ENCODE peak calls at places on chromosomes 5 and 9, in six cellular contexts. O is HCT116, P is GM23338, N is HepG2, W is K562, D is Panc1. F is an unnamed sample.

GRCh38 chr9:115165233-115165632 is 47.3 kb upstream of the TNC start:
- ATAC-seq in O (no peak), P (no peak), N (no peak), W (no peak), D (no peak), F (no peak)

GRCh38 chr5:24365406-24365805 is 279.4 kb downstream of the CDH10 start:
- ATAC-seq in O (no peak), P (no peak), N (no peak), W (no peak), D (no peak), F (no peak)

GRCh38 chr5:18533137-18533536 is 898.9 kb downstream of the TAF11L14 start:
- ATAC-seq in O (no peak), P (no peak), N (no peak), W (no peak), D (no peak), F (no peak)

GRCh38 chr5:137831526-137831925 is 36.1 kb upstream of the MYOT start:
- ATAC-seq in O (no peak), P (no peak), N (no peak), W (no peak), D (no peak), F (peak; percentile 75)

GRCh38 chr9:95726756-95727155 is 148.7 kb upstream of the ERCC6L2 start:
- ATAC-seq in O (peak; percentile 81), P (peak; percentile 70), N (peak; percentile 44), W (peak; percentile 78), D (no peak), F (peak; percentile 43)

GRCh38 chr5:6757414-6757969 is 44.3 kb downstream of the TENT4A start:
- ATAC-seq in O (no peak), P (no peak), N (peak; percentile 33), W (no peak), D (no peak), F (no peak)

GRCh38 chr5:132528866-132529634 is 14.3 kb downstream of the IL5 start:
- ATAC-seq in O (no peak), P (no peak), N (no peak), W (peak; percentile 7), D (no peak), F (no peak)

GRCh38 chr5:17096975-17097695 is 120.3 kb upstream of the BASP1 start:
- ATAC-seq in O (no peak), P (peak; percentile 78), N (no peak), W (no peak), D (no peak), F (no peak)

GRCh38 chr5:148733601-148734438 is 79.5 kb upstream of the HTR4 start:
- ATAC-seq in O (peak; percentile 72), P (peak; percentile 72), N (peak; percentile 78), W (peak; percentile 81), D (peak; percentile 84), F (no peak)

GRCh38 chr5:38796739-38797108 is 49.1 kb upstream of the OSMR start:
- ATAC-seq in O (no peak), P (no peak), N (no peak), W (no peak), D (no peak), F (no peak)

GRCh38 chr9:95127249-95128176 is 190.0 kb downstream of the FANCC start:
- ATAC-seq in O (peak; percentile 98), P (peak; percentile 78), N (peak; percentile 94), W (peak; percentile 99), D (peak; percentile 93), F (peak; percentile 88)

GRCh38 chr9:134355158-134355557 is 28.9 kb downstream of the RXRA start:
- ATAC-seq in O (no peak), P (no peak), N (peak; percentile 54), W (no peak), D (no peak), F (no peak)

GRCh38 chr5:149280802-149281201 is 9.1 kb downstream of the AFAP1L1 start:
- ATAC-seq in O (no peak), P (no peak), N (no peak), W (no peak), D (no peak), F (no peak)

GRCh38 chr5:324736-325612 is 3.5 kb downstream of the AHRR start:
- ATAC-seq in O (no peak), P (no peak), N (no peak), W (no peak), D (no peak), F (no peak)

GRCh38 chr5:322281-322941 is 897 bp downstream of the AHRR start:
- ATAC-seq in O (no peak), P (peak; percentile 9), N (peak; percentile 3), W (no peak), D (peak; percentile 44), F (no peak)

GRCh38 chr5:321233-321725 is at the start of gene AHRR:
- ATAC-seq in O (peak; percentile 70), P (peak; percentile 65), N (peak; percentile 73), W (peak; percentile 90), D (peak; percentile 79), F (peak; percentile 69)

GRCh38 chr5:321726-322251 is 275 bp downstream of the AHRR start:
- ATAC-seq in O (peak; percentile 3), P (peak; percentile 3), N (no peak), W (no peak), D (peak; percentile 14), F (no peak)

DNA sequence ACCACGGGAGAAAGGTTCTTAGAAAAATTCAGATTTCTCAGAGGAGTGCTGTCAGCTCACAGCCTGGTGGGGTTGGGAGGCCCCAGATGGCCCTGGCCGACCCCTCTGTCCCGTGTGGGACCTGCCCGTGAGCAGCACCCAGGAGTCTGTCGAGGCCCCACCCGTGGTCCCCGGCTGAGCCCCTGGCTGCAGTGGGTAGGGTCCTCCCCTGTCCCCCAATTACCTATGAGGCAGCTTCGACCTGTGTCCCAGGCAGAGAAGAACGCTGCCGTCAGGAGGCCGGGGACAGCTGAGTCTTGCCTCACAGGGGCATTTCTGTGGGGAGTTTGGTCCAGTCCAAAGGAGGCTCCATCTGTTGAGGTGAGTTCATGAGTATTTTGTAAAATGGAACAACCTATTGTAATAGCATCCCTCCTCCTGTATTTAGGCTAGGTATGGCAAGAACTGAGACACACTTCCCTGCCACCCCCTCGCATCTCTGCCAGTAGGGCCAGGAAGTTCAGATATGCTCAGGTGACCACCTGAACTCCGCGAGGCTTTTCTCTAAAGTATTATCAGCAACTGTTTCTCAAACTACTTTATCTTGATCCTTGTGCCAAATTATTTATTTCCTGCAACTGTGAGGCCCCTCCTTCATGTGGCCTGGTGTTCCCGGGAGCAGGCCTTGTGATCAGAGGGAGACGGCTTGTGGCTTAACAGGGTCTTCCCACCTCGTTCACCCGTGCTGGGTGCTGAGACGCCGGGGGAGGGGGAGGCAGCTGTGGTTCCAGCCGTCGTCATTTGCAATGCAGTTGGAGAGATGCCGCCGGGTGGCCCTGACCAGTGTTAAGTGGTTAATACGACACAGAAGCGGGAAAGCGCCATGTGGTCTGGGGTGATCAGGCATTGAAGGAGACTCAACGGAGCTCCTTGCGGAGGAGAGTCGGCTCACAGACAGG is 1.7 kb downstream of the AHRR start:
- ATAC-seq in O (no peak), P (peak; percentile 3), N (no peak), W (no peak), D (no peak), F (no peak)
- TF ChIP-seq POLR2AphosphoS5 in O (no peak), P (no peak), N (no peak), W (no peak), D (no peak), F (no peak)

DNA sequence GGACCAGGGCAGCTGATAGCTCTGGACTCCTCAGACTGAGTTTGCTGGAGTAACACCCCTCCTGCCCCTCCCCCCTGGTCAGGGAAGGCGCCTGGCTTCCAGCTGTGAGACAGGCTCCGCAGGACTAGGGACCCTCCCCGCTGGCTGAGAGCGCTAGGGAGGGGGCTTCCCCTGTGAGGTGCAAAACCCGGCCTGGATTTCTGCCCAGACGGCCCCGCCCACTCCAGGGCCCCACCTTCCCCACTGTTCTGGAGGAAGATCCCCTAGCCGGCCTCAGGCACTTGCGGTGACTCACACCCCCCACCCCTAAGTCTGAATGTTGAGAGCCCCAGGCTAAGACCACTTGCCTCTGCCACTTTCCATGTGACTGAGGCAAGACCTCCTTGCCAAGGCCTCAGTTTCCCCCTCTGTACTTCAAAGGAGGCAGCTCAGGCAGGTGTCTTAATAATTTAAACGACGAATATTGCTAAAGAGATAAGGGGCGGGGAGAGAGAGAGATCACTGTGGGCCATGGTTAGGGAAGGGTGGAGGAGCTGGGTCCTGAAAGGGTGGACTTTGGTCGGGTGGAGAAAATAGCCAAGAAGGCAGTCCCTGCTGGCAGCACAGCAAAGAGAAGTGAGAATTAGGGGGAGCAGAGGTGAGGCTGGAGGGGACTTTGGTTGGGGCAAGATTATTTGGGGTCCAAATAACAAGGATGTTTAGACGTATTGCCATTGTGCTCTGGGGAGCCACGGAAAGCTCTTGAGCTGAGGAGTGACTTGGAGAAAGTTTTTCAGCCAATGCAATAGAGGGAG is 1.0 kb upstream of the DAB2IP start:
- ATAC-seq in O (peak; percentile 67), P (peak; percentile 67), N (peak; percentile 33), W (peak; percentile 65), D (peak; percentile 18), F (peak; percentile 10)
- H3K4me3 ChIP-seq in O (peak overlapping the region; percentile 65), P (peak overlapping the region; percentile 81), N (peak overlapping the region; percentile 65), W (no peak overlapping the region), D (no peak overlapping the region), F (peak overlapping the region; percentile 72)

GRCh38 chr5:140401362-140402257 is at the start of gene ANKHD1:
- ATAC-seq in O (peak; percentile 80), P (peak; percentile 76), N (peak; percentile 82), W (peak; percentile 83), D (peak; percentile 89), F (peak; percentile 96)

GRCh38 chr5:140400730-140401361 is 787 bp upstream of the ANKHD1 start:
- ATAC-seq in O (peak; percentile 83), P (peak; percentile 81), N (peak; percentile 86), W (peak; percentile 85), D (peak; percentile 91), F (peak; percentile 88)

GRCh38 chr5:140402258-140403074 is 833 bp downstream of the ANKHD1 start:
- ATAC-seq in O (no peak), P (peak; percentile 26), N (peak; percentile 55), W (peak; percentile 14), D (no peak), F (no peak)

GRCh38 chr5:140393738-140394137 is 7.9 kb upstream of the ANKHD1 start:
- ATAC-seq in O (no peak), P (no peak), N (no peak), W (no peak), D (no peak), F (no peak)

DNA sequence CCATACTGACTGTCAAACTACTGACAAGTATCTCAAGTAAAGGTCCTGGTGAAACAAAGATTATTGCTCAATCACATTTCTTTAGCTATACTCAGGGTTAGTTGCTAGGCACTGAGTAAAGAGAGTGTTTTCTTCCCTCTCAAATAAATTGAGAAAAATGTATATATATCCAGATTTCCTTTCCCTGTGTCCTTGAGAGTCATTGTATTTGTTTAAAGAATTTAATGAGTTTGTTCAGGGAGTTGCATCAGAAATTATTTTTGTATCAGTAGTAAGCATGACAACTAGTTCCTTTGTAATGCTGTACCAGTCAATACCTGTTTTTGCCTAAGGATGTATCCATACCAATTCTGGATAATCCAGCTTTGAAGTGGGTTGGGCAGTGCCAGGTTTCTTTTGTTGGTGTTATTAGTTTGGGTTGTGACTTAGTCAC is 3.2 kb upstream of the ANKHD1 start:
- ATAC-seq in O (no peak), P (no peak), N (no peak), W (no peak), D (no peak), F (no peak)
- TF ChIP-seq POLR2AphosphoS5 in O (no peak), P (no peak), N (no peak), W (no peak), D (no peak), F (no peak)

DNA sequence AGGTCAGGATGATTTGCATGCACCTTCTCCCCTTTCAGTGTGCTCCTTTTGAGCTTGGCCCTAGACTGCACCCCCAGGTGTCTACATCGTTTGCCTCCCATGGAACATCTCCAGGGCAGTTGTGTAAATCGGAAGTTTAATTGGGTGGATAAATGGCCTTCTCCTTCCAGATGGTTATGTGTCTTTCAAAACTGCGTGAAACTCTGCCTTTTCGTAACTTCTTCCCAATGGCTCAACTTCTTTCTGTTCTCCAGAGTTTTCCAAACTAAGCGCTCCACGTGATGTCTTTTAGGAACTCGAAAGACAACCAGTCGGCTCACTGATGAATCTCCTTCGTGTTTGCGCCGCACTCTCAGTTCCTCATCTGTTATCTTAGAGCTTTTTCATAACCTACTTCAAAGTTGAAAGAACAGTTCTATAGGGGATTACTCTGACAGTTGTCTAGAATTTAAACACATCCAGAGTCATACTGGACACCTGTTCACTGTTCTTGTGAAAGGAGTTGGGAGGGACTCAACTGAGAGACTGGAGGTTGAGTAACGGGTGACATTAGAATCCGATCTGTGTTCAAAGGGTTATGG is 1.8 kb downstream of the ADAMTS19 start:
- ATAC-seq in O (no peak), P (no peak), N (no peak), W (no peak), D (no peak), F (no peak)
- H3K4me3 ChIP-seq in O (no peak overlapping the region), P (peak overlapping the region; percentile 87), N (no peak overlapping the region), W (no peak overlapping the region), D (no peak overlapping the region), F (peak overlapping the region; percentile 80)

F was measured in gastroesophageal sphincter.